ENCODE peak calls at places on chromosomes 7 and 10, in nine cellular contexts. One of them, this sample, is unnamed.

GRCh38 chr10:14459670-14460069 is 128.9 kb upstream of the FRMD4A start:
- DNase-seq in left kidney: peak
- DNase-seq in NCI-H1105 treated with DMSO at 0.1 percent for 48 hours: no peak
- DNase-seq in stimulated activated effector memory CD8-positive, alpha-beta T cell treated with anti-CD3 and anti-CD28 coated beads, Interleukin-12 subunit alpha, Interleukin-12 subunit beta, amount 100 ng/mL, for 72 hours: no peak
- DNase-seq in anterior cingulate cortex: no peak
- DNase-seq in activated effector memory CD4-positive, alpha-beta T cell treated with anti-CD3 and anti-CD28 coated beads, Interleukin-2, amount 50 U/mL, for 16 hours: no peak
- DNase-seq in stimulated activated CD4-positive, alpha-beta T cell treated with anti-CD3 and anti-CD28 coated beads, Interleukin-1b, Interleukin-23, amount 100 ng/mL, for 1 hour: no peak
- DNase-seq in left ventricle myocardium inferior: no peak
- DNase-seq in GM13977: no peak
- DNase-seq in this sample: no peak

GRCh38 chr7:121519548-121520521 is 123.7 kb upstream of the FAM3C start:
- DNase-seq in left kidney: no peak
- DNase-seq in NCI-H1105 treated with DMSO at 0.1 percent for 48 hours: no peak
- DNase-seq in stimulated activated effector memory CD8-positive, alpha-beta T cell treated with anti-CD3 and anti-CD28 coated beads, Interleukin-12 subunit alpha, Interleukin-12 subunit beta, amount 100 ng/mL, for 72 hours: no peak
- DNase-seq in anterior cingulate cortex: no peak
- DNase-seq in activated effector memory CD4-positive, alpha-beta T cell treated with anti-CD3 and anti-CD28 coated beads, Interleukin-2, amount 50 U/mL, for 16 hours: no peak
- DNase-seq in stimulated activated CD4-positive, alpha-beta T cell treated with anti-CD3 and anti-CD28 coated beads, Interleukin-1b, Interleukin-23, amount 100 ng/mL, for 1 hour: no peak
- DNase-seq in left ventricle myocardium inferior: peak
- DNase-seq in GM13977: peak
- DNase-seq in this sample: no peak

GRCh38 chr7:18086165-18087030 is 58.8 kb upstream of the PRPS1L1 start:
- DNase-seq in left kidney: peak
- DNase-seq in NCI-H1105 treated with DMSO at 0.1 percent for 48 hours: peak
- DNase-seq in stimulated activated effector memory CD8-positive, alpha-beta T cell treated with anti-CD3 and anti-CD28 coated beads, Interleukin-12 subunit alpha, Interleukin-12 subunit beta, amount 100 ng/mL, for 72 hours: no peak
- DNase-seq in anterior cingulate cortex: peak
- DNase-seq in activated effector memory CD4-positive, alpha-beta T cell treated with anti-CD3 and anti-CD28 coated beads, Interleukin-2, amount 50 U/mL, for 16 hours: no peak
- DNase-seq in stimulated activated CD4-positive, alpha-beta T cell treated with anti-CD3 and anti-CD28 coated beads, Interleukin-1b, Interleukin-23, amount 100 ng/mL, for 1 hour: no peak
- DNase-seq in left ventricle myocardium inferior: peak
- DNase-seq in GM13977: peak
- DNase-seq in this sample: peak

GRCh38 chr7:94654764-94655561 is 970 bp downstream of the SGCE start:
- DNase-seq in left kidney: peak
- DNase-seq in NCI-H1105 treated with DMSO at 0.1 percent for 48 hours: peak
- DNase-seq in stimulated activated effector memory CD8-positive, alpha-beta T cell treated with anti-CD3 and anti-CD28 coated beads, Interleukin-12 subunit alpha, Interleukin-12 subunit beta, amount 100 ng/mL, for 72 hours: no peak
- DNase-seq in anterior cingulate cortex: no peak
- DNase-seq in activated effector memory CD4-positive, alpha-beta T cell treated with anti-CD3 and anti-CD28 coated beads, Interleukin-2, amount 50 U/mL, for 16 hours: no peak
- DNase-seq in stimulated activated CD4-positive, alpha-beta T cell treated with anti-CD3 and anti-CD28 coated beads, Interleukin-1b, Interleukin-23, amount 100 ng/mL, for 1 hour: no peak
- DNase-seq in left ventricle myocardium inferior: peak
- DNase-seq in GM13977: no peak
- DNase-seq in this sample: no peak

GRCh38 chr10:5502903-5503835 is 3.8 kb upstream of the CALML5 start:
- DNase-seq in left kidney: peak
- DNase-seq in NCI-H1105 treated with DMSO at 0.1 percent for 48 hours: peak
- DNase-seq in stimulated activated effector memory CD8-positive, alpha-beta T cell treated with anti-CD3 and anti-CD28 coated beads, Interleukin-12 subunit alpha, Interleukin-12 subunit beta, amount 100 ng/mL, for 72 hours: no peak
- DNase-seq in anterior cingulate cortex: no peak
- DNase-seq in activated effector memory CD4-positive, alpha-beta T cell treated with anti-CD3 and anti-CD28 coated beads, Interleukin-2, amount 50 U/mL, for 16 hours: peak
- DNase-seq in stimulated activated CD4-positive, alpha-beta T cell treated with anti-CD3 and anti-CD28 coated beads, Interleukin-1b, Interleukin-23, amount 100 ng/mL, for 1 hour: no peak
- DNase-seq in left ventricle myocardium inferior: no peak
- DNase-seq in GM13977: no peak
- DNase-seq in this sample: no peak

GRCh38 chr10:27660705-27661104 is 84.9 kb downstream of the MKX start:
- DNase-seq in left kidney: no peak
- DNase-seq in NCI-H1105 treated with DMSO at 0.1 percent for 48 hours: no peak
- DNase-seq in stimulated activated effector memory CD8-positive, alpha-beta T cell treated with anti-CD3 and anti-CD28 coated beads, Interleukin-12 subunit alpha, Interleukin-12 subunit beta, amount 100 ng/mL, for 72 hours: no peak
- DNase-seq in anterior cingulate cortex: no peak
- DNase-seq in activated effector memory CD4-positive, alpha-beta T cell treated with anti-CD3 and anti-CD28 coated beads, Interleukin-2, amount 50 U/mL, for 16 hours: no peak
- DNase-seq in stimulated activated CD4-positive, alpha-beta T cell treated with anti-CD3 and anti-CD28 coated beads, Interleukin-1b, Interleukin-23, amount 100 ng/mL, for 1 hour: no peak
- DNase-seq in left ventricle myocardium inferior: no peak
- DNase-seq in GM13977: no peak
- DNase-seq in this sample: no peak

GRCh38 chr10:113232928-113233511 is 283.0 kb downstream of the TCF7L2 start:
- DNase-seq in left kidney: no peak
- DNase-seq in NCI-H1105 treated with DMSO at 0.1 percent for 48 hours: peak
- DNase-seq in stimulated activated effector memory CD8-positive, alpha-beta T cell treated with anti-CD3 and anti-CD28 coated beads, Interleukin-12 subunit alpha, Interleukin-12 subunit beta, amount 100 ng/mL, for 72 hours: no peak
- DNase-seq in anterior cingulate cortex: no peak
- DNase-seq in activated effector memory CD4-positive, alpha-beta T cell treated with anti-CD3 and anti-CD28 coated beads, Interleukin-2, amount 50 U/mL, for 16 hours: no peak
- DNase-seq in stimulated activated CD4-positive, alpha-beta T cell treated with anti-CD3 and anti-CD28 coated beads, Interleukin-1b, Interleukin-23, amount 100 ng/mL, for 1 hour: no peak
- DNase-seq in left ventricle myocardium inferior: no peak
- DNase-seq in GM13977: peak
- DNase-seq in this sample: no peak

GRCh38 chr10:22086730-22087364 is 83.3 kb upstream of the DNAJC1 start:
- DNase-seq in left kidney: peak
- DNase-seq in NCI-H1105 treated with DMSO at 0.1 percent for 48 hours: peak
- DNase-seq in stimulated activated effector memory CD8-positive, alpha-beta T cell treated with anti-CD3 and anti-CD28 coated beads, Interleukin-12 subunit alpha, Interleukin-12 subunit beta, amount 100 ng/mL, for 72 hours: no peak
- DNase-seq in anterior cingulate cortex: peak
- DNase-seq in activated effector memory CD4-positive, alpha-beta T cell treated with anti-CD3 and anti-CD28 coated beads, Interleukin-2, amount 50 U/mL, for 16 hours: no peak
- DNase-seq in stimulated activated CD4-positive, alpha-beta T cell treated with anti-CD3 and anti-CD28 coated beads, Interleukin-1b, Interleukin-23, amount 100 ng/mL, for 1 hour: no peak
- DNase-seq in left ventricle myocardium inferior: peak
- DNase-seq in GM13977: no peak
- DNase-seq in this sample: peak

GRCh38 chr10:93435621-93436385 is 46.3 kb downstream of the MYOF start:
- DNase-seq in left kidney: peak
- DNase-seq in NCI-H1105 treated with DMSO at 0.1 percent for 48 hours: no peak
- DNase-seq in stimulated activated effector memory CD8-positive, alpha-beta T cell treated with anti-CD3 and anti-CD28 coated beads, Interleukin-12 subunit alpha, Interleukin-12 subunit beta, amount 100 ng/mL, for 72 hours: no peak
- DNase-seq in anterior cingulate cortex: no peak
- DNase-seq in activated effector memory CD4-positive, alpha-beta T cell treated with anti-CD3 and anti-CD28 coated beads, Interleukin-2, amount 50 U/mL, for 16 hours: no peak
- DNase-seq in stimulated activated CD4-positive, alpha-beta T cell treated with anti-CD3 and anti-CD28 coated beads, Interleukin-1b, Interleukin-23, amount 100 ng/mL, for 1 hour: no peak
- DNase-seq in left ventricle myocardium inferior: no peak
- DNase-seq in GM13977: no peak
- DNase-seq in this sample: no peak

GRCh38 chr10:57657164-57657765 is 610.4 kb downstream of the IPMK start:
- DNase-seq in left kidney: peak
- DNase-seq in NCI-H1105 treated with DMSO at 0.1 percent for 48 hours: peak
- DNase-seq in stimulated activated effector memory CD8-positive, alpha-beta T cell treated with anti-CD3 and anti-CD28 coated beads, Interleukin-12 subunit alpha, Interleukin-12 subunit beta, amount 100 ng/mL, for 72 hours: no peak
- DNase-seq in anterior cingulate cortex: no peak
- DNase-seq in activated effector memory CD4-positive, alpha-beta T cell treated with anti-CD3 and anti-CD28 coated beads, Interleukin-2, amount 50 U/mL, for 16 hours: no peak
- DNase-seq in stimulated activated CD4-positive, alpha-beta T cell treated with anti-CD3 and anti-CD28 coated beads, Interleukin-1b, Interleukin-23, amount 100 ng/mL, for 1 hour: no peak
- DNase-seq in left ventricle myocardium inferior: peak
- DNase-seq in GM13977: peak
- DNase-seq in this sample: peak

GRCh38 chr10:95840681-95841080 is 67.1 kb upstream of the CC2D2B start:
- DNase-seq in left kidney: no peak
- DNase-seq in NCI-H1105 treated with DMSO at 0.1 percent for 48 hours: no peak
- DNase-seq in stimulated activated effector memory CD8-positive, alpha-beta T cell treated with anti-CD3 and anti-CD28 coated beads, Interleukin-12 subunit alpha, Interleukin-12 subunit beta, amount 100 ng/mL, for 72 hours: no peak
- DNase-seq in anterior cingulate cortex: no peak
- DNase-seq in activated effector memory CD4-positive, alpha-beta T cell treated with anti-CD3 and anti-CD28 coated beads, Interleukin-2, amount 50 U/mL, for 16 hours: no peak
- DNase-seq in stimulated activated CD4-positive, alpha-beta T cell treated with anti-CD3 and anti-CD28 coated beads, Interleukin-1b, Interleukin-23, amount 100 ng/mL, for 1 hour: no peak
- DNase-seq in left ventricle myocardium inferior: no peak
- DNase-seq in GM13977: no peak
- DNase-seq in this sample: no peak

GRCh38 chr7:135536160-135536559 is 21.6 kb upstream of the NUP205 start:
- DNase-seq in left kidney: no peak
- DNase-seq in NCI-H1105 treated with DMSO at 0.1 percent for 48 hours: no peak
- DNase-seq in stimulated activated effector memory CD8-positive, alpha-beta T cell treated with anti-CD3 and anti-CD28 coated beads, Interleukin-12 subunit alpha, Interleukin-12 subunit beta, amount 100 ng/mL, for 72 hours: no peak
- DNase-seq in anterior cingulate cortex: no peak
- DNase-seq in activated effector memory CD4-positive, alpha-beta T cell treated with anti-CD3 and anti-CD28 coated beads, Interleukin-2, amount 50 U/mL, for 16 hours: no peak
- DNase-seq in stimulated activated CD4-positive, alpha-beta T cell treated with anti-CD3 and anti-CD28 coated beads, Interleukin-1b, Interleukin-23, amount 100 ng/mL, for 1 hour: no peak
- DNase-seq in left ventricle myocardium inferior: no peak
- DNase-seq in GM13977: no peak
- DNase-seq in this sample: no peak

GRCh38 chr7:108146070-108146842 is 16.1 kb upstream of the LAMB4 start:
- DNase-seq in left kidney: peak
- DNase-seq in NCI-H1105 treated with DMSO at 0.1 percent for 48 hours: peak
- DNase-seq in stimulated activated effector memory CD8-positive, alpha-beta T cell treated with anti-CD3 and anti-CD28 coated beads, Interleukin-12 subunit alpha, Interleukin-12 subunit beta, amount 100 ng/mL, for 72 hours: no peak
- DNase-seq in anterior cingulate cortex: peak
- DNase-seq in activated effector memory CD4-positive, alpha-beta T cell treated with anti-CD3 and anti-CD28 coated beads, Interleukin-2, amount 50 U/mL, for 16 hours: no peak
- DNase-seq in stimulated activated CD4-positive, alpha-beta T cell treated with anti-CD3 and anti-CD28 coated beads, Interleukin-1b, Interleukin-23, amount 100 ng/mL, for 1 hour: no peak
- DNase-seq in left ventricle myocardium inferior: peak
- DNase-seq in GM13977: no peak
- DNase-seq in this sample: peak

This sample was measured in hypothalamus.